ENCODE peak calls at places on chromosomes 5 and 9, in nine cellular contexts. Y is esophagus squamous epithelium; W is A549; O is HCT116; M is HFFc6; Z is anterior cingulate cortex; J is KG1; T is stimulated activated CD4-positive, alpha-beta T cell treated with anti-CD3 and anti-CD28 coated beads, Interleukin-1b, Interleukin-23, amount 100 ng/mL, for 24 hours; E is iPS-NIHi11. H is an unnamed sample.

GRCh38 chr9:120928720-120929389 is 2.3 kb upstream of the TRAF1 start:
- DNase-seq in E (peak), T (no peak), M (no peak), O (no peak), Z (peak), W (peak), Y (peak), J (no peak), H (no peak)

GRCh38 chr9:93121316-93122241 is 12.5 kb downstream of the NINJ1 start:
- DNase-seq in E (peak), T (no peak), W (no peak), O (no peak), Y (no peak), J (no peak), Z (no peak), M (no peak), H (peak)

GRCh38 chr5:57174128-57174849 is 430 bp downstream of the GPBP1 start:
- DNase-seq in O (no peak), W (no peak), J (no peak), M (no peak), Z (peak), Y (no peak), T (peak), E (no peak), H (no peak)

GRCh38 chr5:78699565-78700143 is 51.1 kb upstream of the LHFPL2 start:
- DNase-seq in E (no peak), J (no peak), Z (no peak), M (peak), Y (no peak), T (no peak), O (peak), W (peak), H (no peak)

GRCh38 chr5:69248019-69248418 is 13.3 kb downstream of the CDK7 start:
- DNase-seq in M (no peak), Y (no peak), Z (no peak), T (no peak), J (no peak), O (no peak), W (no peak), E (no peak), H (no peak)

GRCh38 chr9:69412741-69413150 is 87.7 kb downstream of the ENTREP1 start:
- DNase-seq in J (no peak), Y (no peak), Z (peak), E (peak), W (peak), M (peak), T (no peak), O (peak), H (no peak)

GRCh38 chr5:109329296-109330252 is 80.2 kb downstream of the PJA2 start:
- DNase-seq in O (no peak), E (no peak), T (no peak), Z (no peak), W (no peak), M (peak), J (no peak), Y (no peak), H (no peak)

GRCh38 chr5:139650689-139651501 is 2.7 kb downstream of the CXXC5 start:
- DNase-seq in M (no peak), J (no peak), E (peak), O (no peak), Y (no peak), Z (peak), W (no peak), T (no peak), H (no peak)

GRCh38 chr9:76603448-76603895 is 144.5 kb downstream of the GCNT1 start:
- DNase-seq in E (no peak), T (no peak), O (no peak), Z (no peak), M (no peak), Y (no peak), W (no peak), J (no peak), H (no peak)